ENCODE peak calls at places on chromosome 5, in nine cellular contexts. R is HL-60, Z is lower lobe of right lung, L is OCI-LY7, T is RWPE1, C is cardiac muscle cell, Y is DND-41, N is GM23248, W is IMR-90. X is an unnamed sample.

GRCh38 chr5:107032629-107033028 is 638.1 kb downstream of the EFNA5 start:
- DNase-seq in R (no peak), Z (no peak), L (no peak), T (no peak), C (no peak), Y (no peak), N (no peak), W (peak; percentile 1), X (no peak)

GRCh38 chr5:126680215-126680817 is 79.6 kb downstream of the PHAX start:
- DNase-seq in R (no peak), Z (no peak), L (peak; percentile 56), T (no peak), C (peak; percentile 6), Y (peak; percentile 38), N (peak; percentile 75), W (peak; percentile 19), X (no peak)

GRCh38 chr5:53333160-53333559 is 147.3 kb upstream of the FST start:
- DNase-seq in R (no peak), Z (no peak), L (no peak), T (peak; percentile 62), C (no peak), Y (no peak), N (peak; percentile 84), W (peak; percentile 69), X (no peak)

GRCh38 chr5:1366514-1366913 is 21.6 kb upstream of the CLPTM1L start:
- DNase-seq in R (no peak), Z (no peak), L (peak; percentile 82), T (no peak), C (no peak), Y (no peak), N (no peak), W (no peak), X (no peak)

GRCh38 chr5:162096448-162096847 is 28.9 kb downstream of the GABRG2 start:
- DNase-seq in R (no peak), Z (no peak), L (no peak), T (no peak), C (no peak), Y (no peak), N (no peak), W (no peak), X (no peak)

GRCh38 chr5:43232943-43233833 is 41.2 kb downstream of the NIM1K start:
- DNase-seq in R (no peak), Z (peak; percentile 50), L (no peak), T (no peak), C (no peak), Y (no peak), N (no peak), W (no peak), X (peak; percentile 66)

GRCh38 chr5:137743031-137743640 is 7.2 kb upstream of the KLHL3 start:
- DNase-seq in R (no peak), Z (no peak), L (peak; percentile 73), T (peak; percentile 62), C (peak; percentile 81), Y (peak; percentile 66), N (peak; percentile 84), W (peak; percentile 77), X (no peak)

GRCh38 chr5:158943057-158943456 is 156.7 kb downstream of the EBF1 start:
- DNase-seq in R (peak; percentile 10), Z (no peak), L (no peak), T (peak; percentile 95), C (no peak), Y (no peak), N (peak; percentile 96), W (peak; percentile 91), X (no peak)

GRCh38 chr5:66894480-66895240 is 298.5 kb downstream of the MAST4 start:
- DNase-seq in R (no peak), Z (no peak), L (no peak), T (no peak), C (no peak), Y (no peak), N (peak; percentile 38), W (peak; percentile 57), X (no peak)

GRCh38 chr5:168908207-168908606 is 329.0 kb upstream of the PANK3 start:
- DNase-seq in R (no peak), Z (no peak), L (no peak), T (peak; percentile 23), C (no peak), Y (no peak), N (peak; percentile 63), W (no peak), X (no peak)

GRCh38 chr5:173329370-173330150 is 1.3 kb upstream of the STC2 start:
- DNase-seq in R (no peak), Z (no peak), L (no peak), T (peak; percentile 83), C (peak; percentile 80), Y (no peak), N (peak; percentile 59), W (no peak), X (no peak)

DNA sequence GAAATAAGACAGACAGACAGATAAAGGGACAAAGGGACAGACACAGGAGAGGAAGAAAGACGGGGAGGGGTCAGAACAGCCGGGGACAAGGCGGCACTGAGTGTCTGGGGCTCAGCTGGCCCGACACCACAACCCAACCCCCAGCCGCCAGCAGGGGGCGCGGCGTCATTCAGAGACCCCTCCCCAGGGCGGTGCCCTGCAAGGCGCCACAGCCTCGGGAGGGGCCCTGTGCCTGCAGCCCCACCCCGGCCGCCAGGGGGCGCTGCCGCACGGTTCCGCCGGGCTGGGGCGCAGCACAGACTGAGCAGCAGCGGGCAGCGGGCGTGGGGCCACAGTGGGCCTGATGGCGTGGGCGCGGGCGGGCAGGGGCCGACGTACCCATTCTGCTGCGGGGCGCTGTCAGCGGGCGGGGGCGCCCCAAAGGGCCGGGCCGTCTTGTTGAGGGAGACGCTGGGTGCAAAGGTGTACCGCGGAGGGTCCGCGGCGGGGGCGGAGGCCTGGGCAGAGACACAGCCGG is 5.9 kb downstream of the PDLIM7 start:
- DNase-seq in R (no peak), Z (no peak), L (peak; percentile 58), T (no peak), C (peak; percentile 88), Y (peak; percentile 44), N (peak; percentile 57), W (no peak), X (no peak)
- H3K27ac ChIP-seq in R (no peak overlapping the region), Z (no peak overlapping the region), L (no peak overlapping the region), T (peak overlapping the region; percentile 96), C (no peak overlapping the region), Y (no peak overlapping the region), N (no peak overlapping the region), W (no peak overlapping the region), X (no peak overlapping the region)

GRCh38 chr5:121445511-121445910 is 406.2 kb upstream of the FTMT start:
- DNase-seq in R (no peak), Z (no peak), L (no peak), T (no peak), C (no peak), Y (no peak), N (no peak), W (no peak), X (no peak)
- H3K27ac ChIP-seq in R (no peak overlapping the region), Z (no peak overlapping the region), L (no peak overlapping the region), T (no peak overlapping the region), C (no peak overlapping the region), Y (no peak overlapping the region), N (no peak overlapping the region), W (no peak overlapping the region), X (no peak overlapping the region)

GRCh38 chr5:39016587-39017275 is 57.5 kb downstream of the RICTOR start:
- DNase-seq in R (no peak), Z (no peak), L (no peak), T (no peak), C (no peak), Y (no peak), N (peak; percentile 28), W (no peak), X (no peak)
- H3K27ac ChIP-seq in R (no peak overlapping the region), Z (no peak overlapping the region), L (no peak overlapping the region), T (no peak overlapping the region), C (no peak overlapping the region), Y (peak overlapping the region; percentile 47), N (peak overlapping the region; percentile 70), W (peak overlapping the region; percentile 55), X (no peak overlapping the region)

DNA sequence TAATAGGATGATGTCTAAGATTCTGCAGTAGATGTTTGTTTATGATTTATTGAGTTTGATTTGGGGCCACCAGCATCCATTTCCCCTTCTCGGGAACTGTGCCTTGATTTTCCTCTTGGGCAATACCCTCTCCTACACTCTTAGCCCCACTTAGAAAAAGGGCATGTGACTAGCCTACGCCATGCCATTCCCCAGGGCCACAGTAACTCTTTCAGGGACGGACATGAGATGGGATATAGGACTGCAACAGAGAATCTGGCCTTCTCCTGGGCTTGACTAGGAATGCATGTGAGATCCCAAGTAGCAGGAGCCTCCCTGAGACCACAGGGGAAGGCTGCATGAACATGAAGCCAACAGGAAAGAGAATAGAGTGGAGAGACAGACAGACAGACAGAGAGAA is 30.7 kb upstream of the SPARC start:
- DNase-seq in R (no peak), Z (no peak), L (no peak), T (no peak), C (no peak), Y (no peak), N (peak; percentile 29), W (no peak), X (no peak)
- H3K27ac ChIP-seq in R (no peak overlapping the region), Z (peak overlapping the region; percentile 22), L (no peak overlapping the region), T (no peak overlapping the region), C (no peak overlapping the region), Y (no peak overlapping the region), N (peak overlapping the region; percentile 97), W (peak overlapping the region; percentile 44), X (peak overlapping the region; percentile 45)

DNA sequence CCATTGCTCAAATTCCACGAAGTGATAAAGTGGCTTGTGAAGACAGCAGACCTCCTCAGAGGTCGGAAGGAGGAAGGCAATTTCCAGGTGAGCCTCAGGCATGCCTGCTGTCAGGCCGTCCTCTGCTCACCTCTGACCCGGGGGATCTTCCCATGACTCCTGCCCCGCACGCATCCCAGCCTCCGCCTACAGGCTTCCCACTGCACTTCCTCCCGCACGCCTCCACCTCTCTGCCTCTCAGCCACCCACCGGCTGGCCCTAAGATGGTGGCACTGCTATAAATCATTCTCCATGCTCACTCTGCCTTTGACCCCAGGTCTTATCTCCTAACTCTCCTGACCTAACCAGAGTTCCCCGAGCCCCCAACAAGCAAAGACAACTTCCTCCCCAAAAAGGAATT is 49.4 kb upstream of the DNAH5 start:
- DNase-seq in R (no peak), Z (no peak), L (no peak), T (no peak), C (no peak), Y (no peak), N (no peak), W (no peak), X (no peak)
- H3K27ac ChIP-seq in R (no peak overlapping the region), Z (no peak overlapping the region), L (no peak overlapping the region), T (no peak overlapping the region), C (no peak overlapping the region), Y (no peak overlapping the region), N (no peak overlapping the region), W (peak overlapping the region; percentile 91), X (no peak overlapping the region)

GRCh38 chr5:172164773-172165212 is 23.2 kb downstream of the STK10 start:
- DNase-seq in R (no peak), Z (no peak), L (no peak), T (no peak), C (no peak), Y (no peak), N (peak; percentile 72), W (peak; percentile 45), X (no peak)
- H3K27ac ChIP-seq in R (no peak overlapping the region), Z (peak overlapping the region; percentile 33), L (no peak overlapping the region), T (peak overlapping the region; percentile 4), C (no peak overlapping the region), Y (no peak overlapping the region), N (peak overlapping the region; percentile 29), W (no peak overlapping the region), X (no peak overlapping the region)

DNA sequence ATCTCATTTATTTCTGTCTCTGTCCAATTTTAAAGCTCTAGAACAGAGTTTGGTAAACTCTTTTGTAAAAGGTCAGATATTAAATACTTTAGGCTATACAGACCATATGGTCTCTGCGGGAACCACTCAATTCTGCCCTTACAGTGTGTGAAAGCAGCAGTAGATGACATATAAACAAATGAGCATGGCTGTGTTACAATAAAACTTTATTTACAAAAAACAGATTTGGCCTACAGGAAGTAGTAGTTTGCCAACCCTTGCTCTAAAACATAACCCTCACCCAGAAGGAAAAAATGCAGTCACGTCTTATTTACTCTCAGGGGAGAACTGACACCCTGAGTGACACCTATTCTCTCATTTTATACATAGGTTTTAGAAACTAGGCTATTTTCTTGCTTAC is 220.4 kb downstream of the DEPDC1B start:
- DNase-seq in R (no peak), Z (no peak), L (no peak), T (no peak), C (no peak), Y (no peak), N (no peak), W (no peak), X (no peak)
- H3K27ac ChIP-seq in R (no peak overlapping the region), Z (no peak overlapping the region), L (no peak overlapping the region), T (no peak overlapping the region), C (no peak overlapping the region), Y (no peak overlapping the region), N (no peak overlapping the region), W (no peak overlapping the region), X (no peak overlapping the region)